ENCODE peak calls at places on chromosomes 6 and 20, in nine cellular contexts. I is neuronal stem cell; N is CD4-positive, alpha-beta memory T cell; G is effector memory CD4-positive, alpha-beta T cell; V is right atrium auricular region; Q is upper lobe of left lung; S is MM.1S; X is body of pancreas; C is gastrocnemius medialis. J is an unnamed sample. For H3K4me1, the result is how much of the 10 kb centered on the place peaks cover.

GRCh38 chr6:137851669-137852068 is 15.4 kb upstream of the TNFAIP3 start:
- DNase-seq in I (no peak), N (no peak), G (no peak), V (no peak), Q (no peak), S (no peak), X (no peak), C (no peak), J (no peak)

GRCh38 chr20:41604002-41604401 is 14.2 kb downstream of the CHD6 start:
- DNase-seq in I (no peak), N (no peak), G (no peak), V (no peak), Q (no peak), S (no peak), X (no peak), C (no peak), J (no peak)

GRCh38 chr20:43452404-43453126 is 5.1 kb upstream of the SRSF6 start:
- DNase-seq in I (no peak), N (no peak), G (no peak), V (no peak), Q (no peak), S (no peak), X (no peak), C (no peak), J (no peak)

GRCh38 chr6:158506577-158506976 is 53.3 kb upstream of the TMEM181 start:
- DNase-seq in I (peak), N (no peak), G (no peak), V (peak), Q (no peak), S (no peak), X (no peak), C (no peak), J (no peak)

GRCh38 chr6:118893095-118893881 is 664 bp upstream of the ASF1A start:
- DNase-seq in I (no peak), N (peak), G (peak), V (no peak), Q (peak), S (peak), X (peak), C (no peak), J (no peak)

GRCh38 chr6:111761783-111762312 is 111.4 kb downstream of the FYN start:
- DNase-seq in I (no peak), N (no peak), G (no peak), V (no peak), Q (no peak), S (no peak), X (no peak), C (no peak), J (no peak)

GRCh38 chr6:41072836-41073202 is at the start of gene NFYA:
- DNase-seq in I (no peak), N (no peak), G (no peak), V (no peak), Q (peak), S (no peak), X (no peak), C (no peak), J (no peak)

GRCh38 chr6:12325872-12326271 is 35.7 kb downstream of the EDN1 start:
- DNase-seq in I (no peak), N (no peak), G (no peak), V (no peak), Q (no peak), S (no peak), X (no peak), C (no peak), J (no peak)

GRCh38 chr6:69789573-69789972 is 7.2 kb downstream of the LMBRD1 start:
- DNase-seq in I (no peak), N (no peak), G (no peak), V (no peak), Q (no peak), S (no peak), X (no peak), C (no peak), J (no peak)

GRCh38 chr6:69785697-69786096 is 11.1 kb downstream of the LMBRD1 start:
- DNase-seq in I (no peak), N (no peak), G (no peak), V (no peak), Q (no peak), S (no peak), X (no peak), C (no peak), J (no peak)

GRCh38 chr6:69792292-69792691 is 4.5 kb downstream of the LMBRD1 start:
- DNase-seq in I (no peak), N (no peak), G (no peak), V (no peak), Q (no peak), S (no peak), X (no peak), C (peak), J (no peak)

GRCh38 chr6:69791065-69791471 is 5.7 kb downstream of the LMBRD1 start:
- DNase-seq in I (no peak), N (no peak), G (no peak), V (no peak), Q (no peak), S (no peak), X (no peak), C (no peak), J (no peak)

DNA sequence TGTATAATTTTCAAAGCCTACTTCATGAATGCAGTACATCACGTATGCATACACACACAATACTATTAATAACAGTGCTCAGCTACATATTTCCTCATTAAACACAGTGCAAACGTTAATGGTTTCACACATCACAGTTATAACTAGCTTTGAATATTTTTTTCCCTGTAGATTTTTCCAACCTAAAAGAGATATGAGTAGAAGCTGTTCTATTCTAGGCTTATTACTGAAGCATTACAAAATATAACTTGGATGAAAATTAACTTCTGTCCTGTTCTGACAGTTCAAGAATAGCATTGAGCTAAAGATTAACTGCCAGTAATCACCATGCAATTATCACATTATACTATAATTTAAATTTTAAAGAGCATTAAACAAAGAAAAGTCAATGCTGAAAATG is 6.2 kb downstream of the LMBRD1 start:
- DNase-seq in I (no peak), N (no peak), G (no peak), V (no peak), Q (no peak), S (no peak), X (no peak), C (no peak), J (no peak)
- H3K4me1 ChIP-seq in I (under half), N (under half), G (under half), V (under half), Q (under half), S (under half), X (half or more), C (under half), J (under half)

GRCh38 chr20:24747881-24748595 is 201.0 kb upstream of the CST7 start:
- DNase-seq in I (no peak), N (no peak), G (no peak), V (no peak), Q (peak), S (no peak), X (peak), C (no peak), J (no peak)
- H3K4me1 ChIP-seq in I (under half), N (under half), G (under half), V (under half), Q (under half), S (under half), X (under half), C (under half), J (under half)

DNA sequence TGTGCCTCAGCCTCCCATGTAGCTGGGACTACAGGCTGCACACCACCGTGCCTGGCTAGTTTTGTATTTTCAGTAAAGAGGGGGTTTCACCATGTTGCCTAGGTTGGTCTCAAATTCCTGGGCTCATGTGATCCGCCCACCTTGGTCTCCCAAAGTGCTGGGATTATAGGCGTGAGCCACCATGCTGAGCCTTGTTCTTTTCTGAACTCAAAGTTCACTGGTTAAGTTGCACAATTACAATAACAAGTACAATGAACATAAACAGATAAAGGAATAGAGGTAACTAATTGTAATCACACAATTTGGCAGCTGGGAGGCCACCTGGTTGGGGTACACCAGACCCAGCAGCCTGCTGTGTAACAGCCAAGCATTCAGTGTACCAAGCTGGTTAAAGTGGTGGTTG is 6.7 kb downstream of the NUDT3 start:
- DNase-seq in I (peak), N (no peak), G (no peak), V (no peak), Q (no peak), S (no peak), X (no peak), C (no peak), J (no peak)
- H3K4me1 ChIP-seq in I (under half), N (under half), G (under half), V (half or more), Q (under half), S (under half), X (under half), C (half or more), J (under half)

DNA sequence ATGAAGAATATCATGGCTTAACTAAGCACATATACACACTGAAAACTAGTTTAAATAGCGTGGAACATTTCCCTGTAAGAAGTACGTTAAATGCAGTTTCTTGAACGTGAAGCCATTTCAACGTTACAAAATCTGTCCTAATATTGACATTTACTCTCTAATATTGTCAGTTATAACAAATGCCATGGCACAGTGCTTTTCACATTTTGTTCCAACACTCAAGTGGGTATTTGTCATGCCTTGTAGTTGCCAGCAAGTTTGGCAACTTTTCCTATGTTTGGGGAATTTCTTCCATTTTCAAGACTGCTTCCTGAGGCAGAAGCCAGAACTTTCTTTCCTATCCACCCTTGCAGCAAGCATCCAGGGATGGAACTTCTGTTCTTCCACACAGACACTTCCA is 63.0 kb downstream of the STX11 start:
- DNase-seq in I (no peak), N (no peak), G (no peak), V (no peak), Q (no peak), S (no peak), X (no peak), C (no peak), J (no peak)
- H3K4me1 ChIP-seq in I (under half), N (under half), G (under half), V (under half), Q (under half), S (under half), X (under half), C (under half), J (under half)

GRCh38 chr6:96016781-96017180 is 1.0 kb downstream of the FUT9 start:
- DNase-seq in I (no peak), N (no peak), G (no peak), V (no peak), Q (no peak), S (no peak), X (no peak), C (no peak), J (no peak)

DNA sequence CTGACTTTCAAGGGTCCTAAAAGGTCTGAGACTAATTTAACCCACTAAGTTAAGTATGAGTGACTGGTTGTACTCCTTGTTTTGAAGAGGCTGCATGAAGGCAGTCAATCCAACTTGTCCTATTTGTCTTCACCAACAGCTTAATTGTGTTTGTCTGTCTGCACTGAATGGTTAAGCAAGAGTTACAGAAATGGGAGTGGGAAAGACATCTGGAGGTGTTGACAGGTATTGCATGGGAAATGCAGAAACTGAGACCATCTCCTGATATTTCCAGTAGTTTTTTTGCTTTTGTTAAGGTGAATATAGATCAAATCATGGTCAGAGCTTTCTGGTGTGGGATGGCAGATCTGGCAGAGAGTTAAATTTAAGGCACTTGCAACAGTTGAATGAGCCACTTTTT is 6.5 kb downstream of the FUT9 start:
- DNase-seq in I (no peak), N (no peak), G (no peak), V (no peak), Q (no peak), S (no peak), X (no peak), C (no peak), J (no peak)
- H3K4me1 ChIP-seq in I (under half), N (under half), G (under half), V (under half), Q (under half), S (under half), X (under half), C (under half), J (under half)

DNA sequence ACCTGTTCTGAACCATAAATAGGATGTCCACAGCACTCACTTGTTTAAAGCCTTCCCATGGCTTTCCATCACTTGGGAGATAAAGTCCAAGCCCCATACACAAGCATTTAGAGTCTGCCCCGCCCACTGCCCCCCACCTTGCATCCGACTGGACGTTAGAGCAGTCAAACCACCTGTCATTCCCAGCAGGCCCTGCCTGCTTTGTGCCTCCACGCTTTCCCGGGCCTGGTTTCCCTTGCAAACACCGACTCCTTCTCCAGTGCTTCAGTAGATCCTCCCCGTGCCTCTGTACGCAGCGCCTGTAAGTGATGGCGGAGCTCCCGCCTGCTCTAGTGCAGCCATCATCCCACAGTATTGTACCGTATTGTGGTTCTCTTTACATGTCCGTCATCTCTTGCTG is 38.3 kb upstream of the INSM1 start:
- DNase-seq in I (no peak), N (no peak), G (no peak), V (no peak), Q (no peak), S (no peak), X (no peak), C (no peak), J (no peak)
- H3K4me1 ChIP-seq in I (under half), N (under half), G (under half), V (under half), Q (under half), S (under half), X (under half), C (under half), J (under half)

GRCh38 chr20:24684954-24685691 is 215.7 kb downstream of the SYNDIG1 start:
- DNase-seq in I (no peak), N (no peak), G (no peak), V (no peak), Q (no peak), S (no peak), X (no peak), C (no peak), J (no peak)

GRCh38 chr20:24683676-24684075 is 214.2 kb downstream of the SYNDIG1 start:
- DNase-seq in I (no peak), N (no peak), G (no peak), V (no peak), Q (no peak), S (no peak), X (no peak), C (no peak), J (no peak)

GRCh38 chr20:24685736-24686135 is 216.3 kb downstream of the SYNDIG1 start:
- DNase-seq in I (no peak), N (no peak), G (no peak), V (no peak), Q (no peak), S (no peak), X (no peak), C (no peak), J (no peak)

GRCh38 chr20:24684421-24684871 is 215.0 kb downstream of the SYNDIG1 start:
- DNase-seq in I (no peak), N (no peak), G (no peak), V (no peak), Q (no peak), S (no peak), X (no peak), C (no peak), J (no peak)

GRCh38 chr20:24686156-24686555 is 216.7 kb downstream of the SYNDIG1 start:
- DNase-seq in I (no peak), N (no peak), G (no peak), V (no peak), Q (no peak), S (no peak), X (no peak), C (no peak), J (no peak)
- H3K4me1 ChIP-seq in I (under half), N (under half), G (under half), V (under half), Q (under half), S (under half), X (under half), C (under half), J (under half)

GRCh38 chr6:6751197-6751596 is 162.7 kb downstream of the LY86 start:
- DNase-seq in I (no peak), N (no peak), G (no peak), V (no peak), Q (no peak), S (no peak), X (no peak), C (no peak), J (no peak)
- H3K4me1 ChIP-seq in I (under half), N (under half), G (under half), V (half or more), Q (under half), S (under half), X (under half), C (under half), J (under half)

J was measured in naive thymus-derived CD4-positive, alpha-beta T cell.